ENCODE peak calls at places on chromosomes 12 and 14, in four cellular contexts. One of them, this sample, is unnamed.

GRCh38 chr14:55432628-55433027 is 7.8 kb downstream of the TBPL2 start:
- DNase-seq in stomach: no peak
- DNase-seq in WTC11: no peak
- DNase-seq in ACHN: no peak
- DNase-seq in this sample: no peak

GRCh38 chr12:46387697-46388096 is 15.1 kb upstream of the SLC38A2 start:
- DNase-seq in stomach: no peak
- DNase-seq in WTC11: no peak
- DNase-seq in ACHN: peak
- DNase-seq in this sample: no peak

GRCh38 chr14:36516719-36517241 is 3.3 kb downstream of the NKX2-1 start:
- DNase-seq in stomach: no peak
- DNase-seq in WTC11: peak
- DNase-seq in ACHN: no peak
- DNase-seq in this sample: no peak

GRCh38 chr12:109715310-109716091 is 1.9 kb downstream of the FAM222A start:
- DNase-seq in stomach: peak
- DNase-seq in WTC11: peak
- DNase-seq in ACHN: no peak
- DNase-seq in this sample: peak

GRCh38 chr12:15838986-15839385 is 43.2 kb upstream of the STRAP start:
- DNase-seq in stomach: no peak
- DNase-seq in WTC11: no peak
- DNase-seq in ACHN: no peak
- DNase-seq in this sample: no peak

GRCh38 chr12:65911321-65911720 is 87.0 kb downstream of the HMGA2 start:
- DNase-seq in stomach: no peak
- DNase-seq in WTC11: no peak
- DNase-seq in ACHN: peak
- DNase-seq in this sample: peak

GRCh38 chr12:127726928-127727327 is 540.0 kb upstream of the TMEM132C start:
- DNase-seq in stomach: no peak
- DNase-seq in WTC11: no peak
- DNase-seq in ACHN: no peak
- DNase-seq in this sample: peak

GRCh38 chr12:52849511-52849910 is 717 bp upstream of the KRT78 start:
- DNase-seq in stomach: no peak
- DNase-seq in WTC11: no peak
- DNase-seq in ACHN: no peak
- DNase-seq in this sample: no peak

GRCh38 chr14:101876539-101876938 is 87.8 kb upstream of the DYNC1H1 start:
- DNase-seq in stomach: peak
- DNase-seq in WTC11: no peak
- DNase-seq in ACHN: no peak
- DNase-seq in this sample: no peak

GRCh38 chr12:123867141-123867540 is 105.0 kb downstream of the DNAH10 start:
- DNase-seq in stomach: no peak
- DNase-seq in WTC11: no peak
- DNase-seq in ACHN: no peak
- DNase-seq in this sample: no peak

GRCh38 chr12:98185606-98186005 is 329.8 kb upstream of the TMPO start:
- DNase-seq in stomach: no peak
- DNase-seq in WTC11: no peak
- DNase-seq in ACHN: no peak
- DNase-seq in this sample: no peak

GRCh38 chr14:89303452-89304435 is 113.3 kb downstream of the FOXN3 start:
- DNase-seq in stomach: peak
- DNase-seq in WTC11: no peak
- DNase-seq in ACHN: peak
- DNase-seq in this sample: no peak

GRCh38 chr12:122946690-122947271 is 19.5 kb downstream of the ABCB9 start:
- DNase-seq in stomach: peak
- DNase-seq in WTC11: no peak
- DNase-seq in ACHN: peak
- DNase-seq in this sample: peak